ENCODE peak calls at places on chromosomes 12 and 14, in ten cellular contexts. P is GM23248; R is body of pancreas; D is astrocyte; M is fibroblast of lung; W is pancreas; O is PC-9; F is left ventricle myocardium inferior; Q is naive thymus-derived CD4-positive, alpha-beta T cell; B is aorta. E is an unnamed sample.

GRCh38 chr14:82655770-82656169 is 1122.1 kb upstream of the SEL1L start:
- DNase-seq in F (no peak), W (no peak), D (no peak), P (no peak), Q (no peak), M (no peak), O (no peak), R (no peak), B (no peak), E (no peak)

GRCh38 chr14:33477752-33478151 is 473.1 kb downstream of the EGLN3 start:
- DNase-seq in W (no peak), R (no peak), M (no peak), B (no peak), O (no peak), D (peak; percentile 29), P (no peak), Q (no peak), F (no peak), E (no peak)

GRCh38 chr12:10372534-10372931 is 17.3 kb downstream of the KLRK1 start:
- DNase-seq in Q (no peak), D (no peak), O (no peak), F (no peak), P (no peak), M (no peak), R (no peak), W (no peak), B (no peak), E (no peak)

GRCh38 chr12:2877047-2877958 is at the start of the genes FOXM1 and RHNO1:
- DNase-seq in D (peak; percentile 60), P (peak; percentile 98), B (peak; percentile 94), O (peak; percentile 90), R (peak; percentile 90), Q (peak; percentile 87), M (peak; percentile 88), W (peak; percentile 95), F (peak; percentile 89), E (peak; percentile 94)

GRCh38 chr14:31387091-31387490 is 33.3 kb downstream of the HEATR5A start:
- DNase-seq in O (no peak), P (peak; percentile 4), W (no peak), F (no peak), D (no peak), R (no peak), M (no peak), B (no peak), Q (no peak), E (no peak)

GRCh38 chr12:78641837-78642423 is 222.6 kb upstream of the SYT1 start:
- DNase-seq in O (no peak), P (no peak), M (peak; percentile 31), Q (no peak), R (no peak), F (no peak), B (no peak), W (no peak), D (no peak), E (no peak)

GRCh38 chr12:27176765-27177164 is 67.3 kb upstream of the STK38L start:
- DNase-seq in M (peak; percentile 73), R (no peak), P (peak; percentile 74), F (no peak), D (peak; percentile 75), O (peak; percentile 92), W (no peak), Q (no peak), B (no peak), E (no peak)

GRCh38 chr12:5165296-5165970 is 121.8 kb downstream of the KCNA5 start:
- DNase-seq in W (no peak), B (no peak), M (no peak), R (no peak), O (no peak), F (no peak), Q (no peak), D (no peak), P (no peak), E (no peak)

GRCh38 chr12:124754949-124755800 is 108.5 kb downstream of the SCARB1 start:
- DNase-seq in D (peak; percentile 80), Q (no peak), W (no peak), F (peak; percentile 89), O (no peak), B (peak; percentile 93), R (peak; percentile 90), P (peak; percentile 84), M (peak; percentile 96), E (peak; percentile 88)

GRCh38 chr12:6945613-6946012 is 1.8 kb downstream of the C12orf57 start:
- DNase-seq in B (no peak), W (no peak), F (no peak), O (no peak), M (no peak), Q (no peak), R (no peak), P (no peak), D (no peak), E (no peak)

GRCh38 chr12:6947615-6948014 is 3.5 kb upstream of the PTPN6 start:
- DNase-seq in D (no peak), Q (no peak), P (no peak), M (no peak), F (no peak), O (no peak), R (no peak), W (peak; percentile 35), B (peak; percentile 39), E (no peak)

GRCh38 chr12:6944381-6945186 is 762 bp downstream of the C12orf57 start:
- DNase-seq in M (peak; percentile 93), W (peak; percentile 92), B (peak; percentile 96), P (peak; percentile 97), F (peak; percentile 94), D (peak; percentile 87), R (peak; percentile 95), O (peak; percentile 90), Q (peak; percentile 84), E (peak; percentile 94)

GRCh38 chr12:6946920-6947374 is 3.1 kb downstream of the C12orf57 start:
- DNase-seq in M (no peak), F (peak; percentile 8), O (no peak), Q (no peak), B (no peak), R (no peak), D (no peak), W (no peak), P (no peak), E (no peak)

DNA sequence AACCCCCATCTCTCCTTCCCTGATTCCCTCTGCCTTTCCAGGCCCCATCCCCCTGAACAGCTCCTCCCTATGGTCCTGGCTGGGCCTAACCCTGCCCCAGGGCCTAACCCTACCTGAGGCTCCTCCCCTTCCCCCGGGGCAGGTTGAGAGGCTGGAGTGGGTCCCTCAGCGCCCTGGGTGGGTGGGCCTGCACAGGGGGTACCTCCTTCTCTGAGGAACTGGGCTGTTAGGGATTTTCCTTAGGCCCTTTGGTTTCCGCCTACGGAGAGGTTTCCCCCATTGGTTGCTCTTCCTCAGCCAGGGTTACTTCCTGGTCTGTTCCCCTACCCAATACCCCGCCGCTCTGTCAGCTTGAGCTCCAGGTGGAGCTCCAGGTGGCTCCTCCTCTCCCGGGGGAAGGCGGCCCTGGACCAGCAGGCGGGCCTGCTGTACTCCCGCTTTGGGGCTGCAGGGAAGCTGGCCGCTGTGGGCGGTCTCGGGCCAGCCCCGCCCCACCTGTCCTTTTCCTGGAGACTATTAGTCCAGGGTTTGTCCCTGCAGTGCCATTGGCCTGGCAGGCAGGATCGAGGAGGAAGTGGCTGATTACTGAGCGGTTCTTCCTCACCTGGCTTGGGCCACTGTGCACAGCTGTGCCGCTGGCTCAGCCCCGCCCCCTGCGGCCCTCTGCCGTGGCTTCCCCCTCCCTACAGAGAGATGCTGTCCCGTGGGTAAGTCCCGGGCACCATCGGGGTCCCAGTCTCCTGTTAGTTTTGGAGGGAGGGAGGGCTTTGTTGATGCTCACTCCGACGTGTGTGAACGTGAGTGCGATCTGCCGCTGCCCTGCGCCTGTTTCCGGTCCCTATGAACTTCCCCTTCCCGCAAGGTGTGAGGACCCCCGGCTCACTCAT is 2.5 kb downstream of the C12orf57 start:
- DNase-seq in B (no peak), F (no peak), W (peak; percentile 93), P (no peak), R (peak; percentile 99), O (peak; percentile 98), M (no peak), Q (peak; percentile 57), D (no peak), E (peak; percentile 62)
- H3K4me3 ChIP-seq in B (no peak overlapping the region), F (peak overlapping the region; percentile 90), W (peak overlapping the region; percentile 27), P (no peak overlapping the region), R (peak overlapping the region; percentile 3), O (peak overlapping the region; percentile 67), M (no peak overlapping the region), Q (peak overlapping the region; percentile 94), D (no peak overlapping the region), E (peak overlapping the region; percentile 15)

GRCh38 chr14:90396342-90397339 is at the start of gene CALM1:
- DNase-seq in P (peak; percentile 92), B (peak; percentile 96), F (peak; percentile 95), M (peak; percentile 96), W (peak; percentile 99), R (peak; percentile 93), O (peak; percentile 54), Q (peak; percentile 95), D (peak; percentile 92), E (peak; percentile 91)
- H3K27ac ChIP-seq in P (peak within 1 kb of the TSS; percentile 49), B (peak within 1 kb of the TSS; percentile 99), F (peak within 1 kb of the TSS; percentile 96), M (peak within 1 kb of the TSS; percentile 53), W (peak within 1 kb of the TSS; percentile 84), R (peak within 1 kb of the TSS; percentile 89), O (no peak within 1 kb of the TSS), Q (peak within 1 kb of the TSS; percentile 92), D (peak within 1 kb of the TSS; percentile 56), E (peak within 1 kb of the TSS; percentile 97)

GRCh38 chr12:113317122-113317521 is 17.8 kb downstream of the SLC8B1 start:
- DNase-seq in O (no peak), Q (no peak), W (no peak), F (no peak), D (no peak), P (no peak), R (no peak), B (no peak), M (no peak), E (no peak)
- H3K4me3 ChIP-seq in O (no peak overlapping the region), Q (no peak overlapping the region), W (no peak overlapping the region), F (no peak overlapping the region), D (no peak overlapping the region), P (no peak overlapping the region), R (no peak overlapping the region), B (no peak overlapping the region), M (no peak overlapping the region), E (no peak overlapping the region)

GRCh38 chr12:89366676-89367364 is 14.5 kb upstream of the DUSP6 start:
- DNase-seq in M (no peak), O (no peak), W (no peak), B (no peak), Q (no peak), D (no peak), P (no peak), R (no peak), F (no peak), E (no peak)

GRCh38 chr12:89368386-89368785 is 16.1 kb upstream of the DUSP6 start:
- DNase-seq in W (no peak), B (no peak), M (no peak), R (no peak), P (no peak), F (no peak), D (no peak), Q (no peak), O (no peak), E (no peak)

GRCh38 chr12:89370850-89371249 is 18.5 kb upstream of the DUSP6 start:
- DNase-seq in F (no peak), R (no peak), D (peak; percentile 97), B (no peak), W (no peak), P (peak; percentile 70), Q (no peak), M (peak; percentile 52), O (no peak), E (no peak)

GRCh38 chr12:89370411-89370810 is 18.1 kb upstream of the DUSP6 start:
- DNase-seq in W (no peak), F (no peak), M (no peak), R (no peak), Q (no peak), B (no peak), P (peak; percentile 9), O (no peak), D (no peak), E (no peak)

GRCh38 chr12:89369166-89369565 is 16.9 kb upstream of the DUSP6 start:
- DNase-seq in O (no peak), F (no peak), B (no peak), M (no peak), W (no peak), D (peak; percentile 45), R (no peak), Q (no peak), P (no peak), E (no peak)
- H3K27ac ChIP-seq in O (no peak overlapping the region), F (no peak overlapping the region), B (no peak overlapping the region), M (no peak overlapping the region), W (no peak overlapping the region), D (no peak overlapping the region), R (no peak overlapping the region), Q (no peak overlapping the region), P (no peak overlapping the region), E (no peak overlapping the region)

E was measured in dorsolateral prefrontal cortex.